ENCODE peak calls at places on chromosomes 13 and 19, in six cellular contexts. One of them, this sample, is unnamed.
A peak's percentile ranks its signal among the peaks of the same experiment; 100 is the strongest.

GRCh38 chr13:21326155-21327030 is 132.7 kb downstream of the ZDHHC20 start:
- DNase-seq in CD8-positive, alpha-beta T cell: no peak
- DNase-seq in H1: peak; percentile 83
- DNase-seq in tibial artery: no peak
- DNase-seq in coronary artery: no peak
- DNase-seq in AG04450: peak; percentile 7
- DNase-seq in this sample: no peak

GRCh38 chr19:35318679-35319448 is 10.1 kb upstream of the CD22 start:
- DNase-seq in coronary artery: no peak
- DNase-seq in H1: no peak
- DNase-seq in AG04450: no peak
- DNase-seq in CD8-positive, alpha-beta T cell: no peak
- DNase-seq in tibial artery: peak; percentile 77
- DNase-seq in this sample: no peak

GRCh38 chr13:50424993-50425392 is 409.7 kb downstream of the KCNRG start:
- DNase-seq in coronary artery: no peak
- DNase-seq in CD8-positive, alpha-beta T cell: no peak
- DNase-seq in AG04450: no peak
- DNase-seq in H1: no peak
- DNase-seq in tibial artery: no peak
- DNase-seq in this sample: no peak

GRCh38 chr19:34096020-34096915 is 76.0 kb upstream of the LSM14A start:
- DNase-seq in coronary artery: no peak
- DNase-seq in CD8-positive, alpha-beta T cell: no peak
- DNase-seq in AG04450: peak; percentile 11
- DNase-seq in H1: no peak
- DNase-seq in tibial artery: no peak
- DNase-seq in this sample: peak; percentile 46

GRCh38 chr13:38787550-38787949 is 100.7 kb downstream of the FREM2 start:
- DNase-seq in AG04450: no peak
- DNase-seq in coronary artery: no peak
- DNase-seq in CD8-positive, alpha-beta T cell: no peak
- DNase-seq in H1: no peak
- DNase-seq in tibial artery: no peak
- DNase-seq in this sample: no peak

GRCh38 chr19:38837304-38837626 is 5.7 kb upstream of the ECH1 start:
- DNase-seq in H1: no peak
- DNase-seq in AG04450: no peak
- DNase-seq in tibial artery: no peak
- DNase-seq in CD8-positive, alpha-beta T cell: no peak
- DNase-seq in coronary artery: no peak
- DNase-seq in this sample: no peak

GRCh38 chr13:110301606-110302131 is 5.3 kb downstream of the COL4A1 start:
- DNase-seq in coronary artery: peak; percentile 74
- DNase-seq in tibial artery: no peak
- DNase-seq in CD8-positive, alpha-beta T cell: no peak
- DNase-seq in H1: no peak
- DNase-seq in AG04450: peak; percentile 72
- DNase-seq in this sample: no peak

GRCh38 chr19:39858541-39858940 is 12.4 kb upstream of the FBL start:
- DNase-seq in H1: no peak
- DNase-seq in coronary artery: no peak
- DNase-seq in tibial artery: no peak
- DNase-seq in CD8-positive, alpha-beta T cell: no peak
- DNase-seq in AG04450: no peak
- DNase-seq in this sample: no peak

GRCh38 chr13:30551194-30551593 is 66.5 kb upstream of the USPL1 start:
- DNase-seq in H1: no peak
- DNase-seq in coronary artery: no peak
- DNase-seq in CD8-positive, alpha-beta T cell: no peak
- DNase-seq in AG04450: no peak
- DNase-seq in tibial artery: no peak
- DNase-seq in this sample: peak; percentile 49

GRCh38 chr19:34732548-34733255 is 1.3 kb upstream of the ZNF181 start:
- DNase-seq in CD8-positive, alpha-beta T cell: no peak
- DNase-seq in H1: peak; percentile 48
- DNase-seq in coronary artery: no peak
- DNase-seq in tibial artery: no peak
- DNase-seq in AG04450: no peak
- DNase-seq in this sample: peak; percentile 32

GRCh38 chr13:40148103-40148502 is 492.6 kb downstream of the COG6 start:
- DNase-seq in coronary artery: no peak
- DNase-seq in tibial artery: no peak
- DNase-seq in CD8-positive, alpha-beta T cell: no peak
- DNase-seq in H1: no peak
- DNase-seq in AG04450: no peak
- DNase-seq in this sample: no peak

DNA sequence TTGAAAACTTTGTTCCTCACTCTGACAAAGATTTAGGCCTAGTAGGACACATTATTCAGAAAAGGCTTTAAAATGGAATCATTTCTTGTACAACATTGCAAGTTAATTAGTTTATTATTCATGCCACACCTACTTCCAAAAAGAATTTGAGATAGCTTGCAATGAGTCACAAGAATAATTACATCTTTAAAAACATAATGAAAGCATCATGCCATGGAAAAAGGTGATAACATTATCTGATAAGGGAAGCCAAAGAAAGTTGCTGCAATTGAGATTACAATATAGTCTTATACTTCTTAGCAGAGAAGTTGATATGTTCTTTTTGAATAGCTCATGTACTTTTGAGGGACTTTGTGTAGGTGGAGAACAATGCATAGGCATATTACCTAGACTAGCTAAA is 474.3 kb downstream of the KLF5 start:
- DNase-seq in AG04450: no peak
- DNase-seq in coronary artery: no peak
- DNase-seq in H1: no peak
- DNase-seq in CD8-positive, alpha-beta T cell: no peak
- DNase-seq in tibial artery: no peak
- DNase-seq in this sample: no peak
- TF ChIP-seq CTCF in AG04450: no peak
- TF ChIP-seq CTCF in coronary artery: no peak
- TF ChIP-seq CTCF in H1: no peak
- TF ChIP-seq CTCF in CD8-positive, alpha-beta T cell: no peak
- TF ChIP-seq CTCF in tibial artery: no peak
- TF ChIP-seq CTCF in this sample: no peak

GRCh38 chr13:114234645-114235421 is at the start of gene CDC16:
- DNase-seq in AG04450: peak; percentile 72
- DNase-seq in CD8-positive, alpha-beta T cell: peak; percentile 79
- DNase-seq in H1: peak; percentile 89
- DNase-seq in coronary artery: peak; percentile 92
- DNase-seq in tibial artery: peak; percentile 96
- DNase-seq in this sample: peak; percentile 95
- TF ChIP-seq CTCF in AG04450: no peak
- TF ChIP-seq CTCF in CD8-positive, alpha-beta T cell: peak; percentile 37
- TF ChIP-seq CTCF in H1: no peak
- TF ChIP-seq CTCF in coronary artery: no peak
- TF ChIP-seq CTCF in tibial artery: peak; percentile 19
- TF ChIP-seq CTCF in this sample: no peak

GRCh38 chr19:3068071-3068470 is 5.8 kb upstream of the TLE5 start:
- DNase-seq in H1: no peak
- DNase-seq in AG04450: no peak
- DNase-seq in tibial artery: peak; percentile 49
- DNase-seq in coronary artery: no peak
- DNase-seq in CD8-positive, alpha-beta T cell: no peak
- DNase-seq in this sample: no peak
- TF ChIP-seq CTCF in H1: no peak
- TF ChIP-seq CTCF in AG04450: no peak
- TF ChIP-seq CTCF in tibial artery: no peak
- TF ChIP-seq CTCF in coronary artery: no peak
- TF ChIP-seq CTCF in CD8-positive, alpha-beta T cell: no peak
- TF ChIP-seq CTCF in this sample: no peak

DNA sequence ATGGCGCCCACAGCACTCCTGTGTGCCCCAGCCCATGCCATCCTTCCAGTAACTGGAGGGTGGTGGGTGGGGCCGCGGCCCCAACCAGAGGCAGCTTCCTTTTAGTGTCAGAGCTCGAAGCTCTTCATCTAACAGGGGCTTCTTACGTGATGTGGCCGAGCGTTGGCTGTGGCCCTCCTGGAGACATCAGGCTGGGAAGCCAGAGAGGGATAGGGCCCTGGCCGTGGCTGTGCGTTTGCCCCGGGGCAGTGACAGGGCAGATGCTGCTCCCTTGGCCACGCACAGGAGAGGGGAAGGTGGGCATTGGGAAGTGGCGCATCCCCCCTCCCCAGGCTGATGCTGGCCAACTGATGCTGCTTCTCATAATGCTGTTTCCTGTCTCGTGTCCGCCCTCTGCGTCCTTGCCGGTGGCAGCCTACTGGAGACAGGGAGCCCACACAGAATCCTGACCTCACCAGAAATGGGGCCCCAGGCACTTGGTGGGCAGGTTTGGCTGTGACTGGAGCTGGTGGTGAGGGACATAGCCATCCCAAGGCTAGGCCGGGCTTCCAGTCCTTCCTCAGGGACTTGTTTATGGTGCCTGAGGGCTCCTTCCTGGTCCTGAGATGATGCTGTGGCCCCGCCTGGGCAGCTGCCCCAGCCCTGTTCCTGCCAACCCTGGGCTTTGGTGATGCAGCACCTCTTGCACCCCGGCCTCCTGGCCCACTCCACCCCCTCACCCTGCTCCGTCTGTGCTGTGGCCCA is 34.3 kb downstream of the ATP4B start:
- DNase-seq in coronary artery: no peak
- DNase-seq in H1: no peak
- DNase-seq in AG04450: no peak
- DNase-seq in CD8-positive, alpha-beta T cell: no peak
- DNase-seq in tibial artery: no peak
- DNase-seq in this sample: no peak
- TF ChIP-seq CTCF in coronary artery: no peak
- TF ChIP-seq CTCF in H1: no peak
- TF ChIP-seq CTCF in AG04450: no peak
- TF ChIP-seq CTCF in CD8-positive, alpha-beta T cell: no peak
- TF ChIP-seq CTCF in tibial artery: no peak
- TF ChIP-seq CTCF in this sample: no peak

This sample was measured in GM13976.